ENCODE peak calls at places on chromosomes 5 and 9, in five cellular contexts. I, Z, P, K and J are unnamed samples.

GRCh38 chr9:89721971-89722530 is 117.2 kb downstream of the GADD45G start:
- DNase-seq in I (no peak), Z (no peak), P (no peak), K (no peak), J (no peak)

GRCh38 chr5:172424111-172424490 is 30.2 kb downstream of the SH3PXD2B start:
- DNase-seq in I (no peak), Z (no peak), P (no peak), K (no peak), J (no peak)

GRCh38 chr9:112103405-112103804 is 71.7 kb downstream of the SUSD1 start:
- DNase-seq in I (no peak), Z (no peak), P (no peak), K (no peak), J (no peak)

GRCh38 chr5:154826-155225 is 36.5 kb upstream of the LRRC14B start:
- DNase-seq in I (no peak), Z (no peak), P (no peak), K (no peak), J (no peak)

GRCh38 chr5:44236040-44236439 is 153.2 kb downstream of the FGF10 start:
- DNase-seq in I (no peak), Z (no peak), P (no peak), K (no peak), J (no peak)

GRCh38 chr9:133125706-133126696 is 5.0 kb upstream of the RALGDS start:
- DNase-seq in I (no peak), Z (peak), P (peak), K (peak), J (no peak)

GRCh38 chr5:111779260-111780254 is 22.6 kb upstream of the NREP start:
- DNase-seq in I (no peak), Z (no peak), P (peak), K (no peak), J (no peak)

GRCh38 chr9:91882628-91883027 is 67.4 kb downstream of the ROR2 start:
- DNase-seq in I (no peak), Z (no peak), P (no peak), K (no peak), J (no peak)

GRCh38 chr5:126274819-126275218 is 148.4 kb upstream of the GRAMD2B start:
- DNase-seq in I (no peak), Z (no peak), P (no peak), K (no peak), J (no peak)

GRCh38 chr9:93450817-93451761 is at the start of gene FAM120A:
- DNase-seq in I (peak), Z (peak), P (peak), K (peak), J (no peak)

GRCh38 chr5:150081541-150082283 is 4.6 kb downstream of the CSF1R start:
- DNase-seq in I (peak), Z (peak), P (peak), K (no peak), J (no peak)

GRCh38 chr5:36492998-36493655 is 113.3 kb upstream of the SLC1A3 start:
- DNase-seq in I (no peak), Z (no peak), P (no peak), K (peak), J (no peak)

GRCh38 chr9:111762546-111762945 is 32.2 kb downstream of the SHOC1 start:
- DNase-seq in I (no peak), Z (no peak), P (no peak), K (no peak), J (no peak)

GRCh38 chr9:94867842-94868312 is 141.4 kb downstream of the AOPEP start:
- DNase-seq in I (no peak), Z (no peak), P (no peak), K (peak), J (no peak)

DNA sequence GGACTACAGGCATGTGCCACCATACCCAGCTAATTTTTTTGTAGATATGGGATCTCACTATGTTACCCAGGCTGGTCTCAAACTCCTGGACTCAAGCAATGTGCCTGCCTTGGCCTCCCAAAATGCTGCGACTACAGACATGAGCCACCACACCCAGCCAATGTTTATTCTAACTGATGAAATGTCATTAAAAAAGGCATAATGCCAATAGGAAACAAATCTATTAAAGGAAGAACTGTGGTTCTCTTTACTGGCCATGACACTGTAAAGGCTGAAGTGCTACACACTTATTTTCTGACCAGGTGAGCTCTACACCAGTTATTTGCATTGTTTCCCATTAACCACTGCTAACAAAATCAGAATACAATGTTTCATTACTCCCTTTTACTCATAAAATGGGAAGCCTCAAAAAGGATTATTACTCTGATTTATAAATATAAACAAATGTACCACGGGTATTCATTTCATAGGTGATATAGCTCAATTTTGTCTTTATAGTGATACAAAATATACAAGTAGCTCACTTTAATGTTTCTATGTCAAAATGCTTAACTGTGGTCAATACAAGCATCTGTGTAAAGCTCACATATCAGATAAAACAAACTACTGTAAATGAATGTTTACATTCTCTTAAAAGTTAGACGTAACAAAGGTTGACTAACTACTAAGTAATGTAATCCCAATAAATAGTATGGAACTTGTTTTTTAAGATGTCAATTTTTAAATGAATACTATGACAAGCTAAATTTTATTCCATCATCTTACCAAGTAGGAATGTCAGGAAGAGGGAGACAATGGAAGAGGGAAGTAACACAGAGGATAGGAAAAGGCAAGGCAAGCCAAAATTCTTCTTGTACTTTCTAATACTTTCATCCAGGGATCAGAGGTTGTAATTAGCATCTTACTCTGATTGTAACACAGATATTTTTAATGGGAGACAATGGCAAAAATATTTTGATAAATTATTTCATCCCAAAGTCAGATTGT is 105.7 kb downstream of the STRBP start:
- DNase-seq in I (no peak), Z (no peak), P (no peak), K (no peak), J (no peak)
- H3K27ac ChIP-seq in I (no peak), Z (no peak), P (no peak), K (no peak), J (no peak)

GRCh38 chr9:131485206-131485605 is 17.5 kb upstream of the POMT1 start:
- DNase-seq in I (no peak), Z (no peak), P (no peak), K (no peak), J (no peak)
- H3K27ac ChIP-seq in I (no peak), Z (no peak), P (peak), K (no peak), J (no peak)

DNA sequence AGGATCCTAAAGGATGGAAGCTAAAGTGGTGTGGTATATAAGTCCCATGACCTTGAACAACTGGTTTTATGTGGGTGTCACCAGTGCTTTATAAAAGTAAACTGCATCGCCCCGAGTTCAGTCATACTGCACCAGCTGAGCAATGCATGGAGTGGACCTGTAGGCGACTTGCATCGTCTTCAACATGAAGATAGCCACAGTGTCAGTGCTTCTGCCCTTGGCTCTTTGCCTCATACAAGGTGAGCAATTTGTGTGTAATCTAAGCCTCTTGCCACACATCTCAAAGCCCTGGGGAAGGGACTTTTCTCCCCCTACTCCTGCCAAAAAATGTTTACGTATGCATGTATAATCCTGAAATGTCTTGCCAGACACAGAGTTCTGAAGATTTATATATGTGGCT is at the start of gene SPINK5:
- DNase-seq in I (no peak), Z (no peak), P (no peak), K (no peak), J (peak)
- H3K27ac ChIP-seq in I (no peak), Z (no peak), P (no peak), K (no peak), J (no peak)

GRCh38 chr5:112923148-112923917 is 1.3 kb upstream of the REEP5 start:
- DNase-seq in I (no peak), Z (no peak), P (no peak), K (no peak), J (no peak)

GRCh38 chr5:112921833-112922817 is at the start of gene REEP5:
- DNase-seq in I (peak), Z (peak), P (peak), K (peak), J (no peak)

GRCh38 chr5:112918679-112919078 is 3.3 kb downstream of the REEP5 start:
- DNase-seq in I (no peak), Z (no peak), P (no peak), K (no peak), J (no peak)

GRCh38 chr5:112921031-112921832 is 795 bp downstream of the REEP5 start:
- DNase-seq in I (peak), Z (peak), P (peak), K (peak), J (no peak)

DNA sequence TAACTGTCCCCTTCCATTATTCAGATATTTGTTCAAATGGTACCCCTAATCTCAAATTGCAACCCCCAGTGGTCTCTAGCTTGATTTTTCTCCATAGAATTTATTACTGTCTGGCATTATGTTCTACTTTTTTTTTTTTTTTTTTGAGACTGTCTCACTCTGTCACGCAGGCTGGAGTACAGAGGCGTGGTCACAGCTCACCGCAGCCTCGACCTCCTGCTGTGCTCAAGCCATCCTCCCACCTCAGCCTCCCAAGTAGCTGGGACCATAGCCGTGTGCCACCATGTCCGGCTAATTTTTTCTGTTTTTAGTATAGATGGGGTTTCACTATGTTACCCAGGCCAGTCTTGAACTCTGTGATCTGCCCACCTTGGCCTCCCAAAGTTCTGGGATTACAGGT is 2.0 kb upstream of the REEP5 start:
- DNase-seq in I (no peak), Z (no peak), P (no peak), K (no peak), J (no peak)
- H3K27ac ChIP-seq in I (no peak), Z (no peak), P (no peak), K (no peak), J (no peak)

DNA sequence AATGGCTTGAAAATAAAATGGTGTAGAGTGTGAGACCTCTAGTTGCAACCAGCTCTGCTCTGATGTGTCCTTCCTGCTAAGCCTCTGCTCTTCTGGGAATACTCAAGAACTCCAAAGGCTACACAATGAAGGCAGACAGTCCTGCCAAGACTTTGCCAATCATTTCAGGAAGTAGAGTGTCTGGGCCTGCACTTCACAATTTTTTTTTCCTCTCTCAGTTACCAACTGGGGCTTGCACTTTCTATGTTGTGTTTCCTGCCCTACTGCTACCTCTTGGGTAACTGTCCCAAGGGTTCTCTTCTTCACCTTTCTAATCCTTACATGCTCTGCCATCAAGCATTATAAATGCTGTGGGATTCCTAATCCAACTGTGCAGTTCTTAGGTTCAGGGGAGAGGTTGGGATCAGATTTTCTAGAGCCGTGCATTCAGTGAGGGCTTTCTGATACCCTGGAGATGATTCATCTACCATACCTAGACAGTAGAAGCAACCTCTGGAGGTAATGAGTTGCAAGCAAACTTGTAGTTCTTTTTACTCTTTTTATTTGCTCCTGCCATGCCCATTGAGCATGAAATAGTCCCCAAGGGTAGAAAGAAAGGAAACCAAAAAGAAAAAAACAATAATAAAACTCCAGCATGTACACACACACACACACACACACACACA is 365.9 kb downstream of the MLLT3 start:
- DNase-seq in I (no peak), Z (no peak), P (no peak), K (no peak), J (no peak)
- H3K27ac ChIP-seq in I (no peak), Z (no peak), P (no peak), K (no peak), J (no peak)

GRCh38 chr5:109612278-109612905 is 77.3 kb upstream of the MAN2A1 start:
- DNase-seq in I (no peak), Z (no peak), P (no peak), K (no peak), J (no peak)

GRCh38 chr5:109611061-109611460 is 78.7 kb upstream of the MAN2A1 start:
- DNase-seq in I (no peak), Z (no peak), P (no peak), K (no peak), J (no peak)

GRCh38 chr5:109611505-109611904 is 78.2 kb upstream of the MAN2A1 start:
- DNase-seq in I (no peak), Z (no peak), P (no peak), K (no peak), J (no peak)

GRCh38 chr5:109610581-109610980 is 79.1 kb upstream of the MAN2A1 start:
- DNase-seq in I (no peak), Z (no peak), P (no peak), K (no peak), J (no peak)

GRCh38 chr5:109614316-109614715 is 75.4 kb upstream of the MAN2A1 start:
- DNase-seq in I (no peak), Z (no peak), P (no peak), K (no peak), J (no peak)
- H3K27ac ChIP-seq in I (no peak), Z (no peak), P (no peak), K (no peak), J (no peak)